ENCODE peak calls at places on chromosomes 3 and 15, in eight cellular contexts. G, W, Q, S, R, E, X and V are unnamed samples.
A peak's percentile ranks its signal among the peaks of the same experiment; 100 is the strongest.

GRCh38 chr3:124516333-124516732 is 213.9 kb upstream of the UMPS start:
- DNase-seq in E (no peak), X (no peak), G (no peak), W (no peak), S (no peak), R (no peak), Q (no peak), V (no peak)

GRCh38 chr15:90456236-90456635 is 68.2 kb downstream of the IQGAP1 start:
- DNase-seq in R (no peak), W (no peak), E (no peak), G (no peak), S (no peak), X (no peak), Q (no peak), V (no peak)

GRCh38 chr3:188267790-188268333 is 113.9 kb downstream of the LPP start:
- DNase-seq in G (no peak), S (no peak), W (no peak), X (no peak), E (no peak), Q (no peak), R (no peak), V (no peak)

GRCh38 chr15:79640206-79640605 is 208.1 kb downstream of the MINAR1 start:
- DNase-seq in Q (peak; percentile 26), E (no peak), W (no peak), S (no peak), G (no peak), X (no peak), R (no peak), V (no peak)

GRCh38 chr3:119349353-119349752 is 55.2 kb downstream of the ARHGAP31 start:
- DNase-seq in Q (no peak), W (no peak), S (peak; percentile 58), E (no peak), X (no peak), R (no peak), G (no peak), V (no peak)

GRCh38 chr15:62758126-62758951 is 284.2 kb upstream of the TPM1 start:
- DNase-seq in W (no peak), Q (no peak), S (no peak), X (peak; percentile 38), G (peak; percentile 37), R (no peak), E (peak; percentile 14), V (no peak)

GRCh38 chr15:36831915-36832310 is 252.5 kb downstream of the CDIN1 start:
- DNase-seq in Q (no peak), G (no peak), R (no peak), S (no peak), E (no peak), W (no peak), X (no peak), V (no peak)

GRCh38 chr3:135020181-135020580 is 225.1 kb downstream of the EPHB1 start:
- DNase-seq in W (no peak), E (no peak), G (no peak), S (no peak), R (no peak), X (no peak), Q (no peak), V (no peak)

GRCh38 chr3:71389911-71390573 is 193.5 kb downstream of the FOXP1 start:
- DNase-seq in R (no peak), E (peak; percentile 67), X (no peak), S (no peak), W (peak; percentile 78), G (peak; percentile 47), Q (no peak), V (peak; percentile 77)

DNA sequence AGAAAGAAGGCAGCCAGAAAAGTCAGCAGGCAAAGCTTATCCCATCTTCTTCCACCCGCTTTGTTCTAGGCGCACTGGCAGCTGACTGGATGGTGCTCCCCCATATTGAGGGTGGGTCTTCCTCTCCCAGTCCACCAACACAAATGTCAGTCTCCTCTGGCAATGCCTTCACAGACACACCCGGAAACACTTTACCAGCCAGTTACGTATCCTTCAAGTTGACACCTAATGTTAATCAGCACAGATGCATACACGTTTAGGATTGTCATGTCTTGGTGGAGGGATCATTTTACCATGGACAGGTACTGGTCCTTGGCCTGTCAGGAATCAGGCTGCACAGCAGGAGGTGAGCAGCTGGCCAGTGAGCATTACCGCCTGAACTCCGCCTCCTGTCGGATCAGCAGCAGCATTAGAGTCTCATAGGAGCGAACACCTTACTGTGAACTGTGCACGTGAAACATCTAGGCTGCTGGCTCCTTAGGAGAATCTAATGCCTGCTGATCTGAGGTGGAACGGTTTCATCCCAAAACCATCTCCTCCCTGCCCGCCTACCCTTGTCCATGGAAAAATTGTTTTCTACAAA is 59.1 kb upstream of the PYDC2 start:
- DNase-seq in Q (no peak), G (no peak), R (no peak), W (peak; percentile 38), E (no peak), X (no peak), S (no peak), V (no peak)
- TF ChIP-seq POLR2AphosphoS5 in Q (no peak), G (no peak), R (peak; percentile 11), W (peak; percentile 50), E (no peak), X (peak; percentile 16), S (no peak), V (no peak)

GRCh38 chr15:98651581-98652220 is 3.4 kb downstream of the IGF1R start:
- DNase-seq in Q (no peak), R (no peak), W (no peak), G (no peak), S (no peak), E (no peak), X (no peak), V (no peak)

GRCh38 chr15:98654790-98655360 is 6.5 kb downstream of the IGF1R start:
- DNase-seq in Q (no peak), G (no peak), R (no peak), S (no peak), X (no peak), E (no peak), W (no peak), V (no peak)

GRCh38 chr15:98655732-98656131 is 7.4 kb downstream of the IGF1R start:
- DNase-seq in R (no peak), Q (no peak), W (no peak), S (no peak), G (no peak), X (no peak), E (no peak), V (no peak)

GRCh38 chr15:98650871-98651481 is 2.6 kb downstream of the IGF1R start:
- DNase-seq in E (peak; percentile 16), W (no peak), Q (no peak), S (no peak), R (no peak), X (no peak), G (peak; percentile 48), V (no peak)

GRCh38 chr15:98653686-98654085 is 5.3 kb downstream of the IGF1R start:
- DNase-seq in S (no peak), G (no peak), R (no peak), Q (no peak), W (no peak), E (no peak), X (no peak), V (no peak)
- H3K27ac ChIP-seq in S (no peak overlapping the region), G (no peak overlapping the region), R (no peak overlapping the region), Q (no peak overlapping the region), W (no peak overlapping the region), E (peak overlapping the region; percentile 11), X (no peak overlapping the region), V (no peak overlapping the region)

DNA sequence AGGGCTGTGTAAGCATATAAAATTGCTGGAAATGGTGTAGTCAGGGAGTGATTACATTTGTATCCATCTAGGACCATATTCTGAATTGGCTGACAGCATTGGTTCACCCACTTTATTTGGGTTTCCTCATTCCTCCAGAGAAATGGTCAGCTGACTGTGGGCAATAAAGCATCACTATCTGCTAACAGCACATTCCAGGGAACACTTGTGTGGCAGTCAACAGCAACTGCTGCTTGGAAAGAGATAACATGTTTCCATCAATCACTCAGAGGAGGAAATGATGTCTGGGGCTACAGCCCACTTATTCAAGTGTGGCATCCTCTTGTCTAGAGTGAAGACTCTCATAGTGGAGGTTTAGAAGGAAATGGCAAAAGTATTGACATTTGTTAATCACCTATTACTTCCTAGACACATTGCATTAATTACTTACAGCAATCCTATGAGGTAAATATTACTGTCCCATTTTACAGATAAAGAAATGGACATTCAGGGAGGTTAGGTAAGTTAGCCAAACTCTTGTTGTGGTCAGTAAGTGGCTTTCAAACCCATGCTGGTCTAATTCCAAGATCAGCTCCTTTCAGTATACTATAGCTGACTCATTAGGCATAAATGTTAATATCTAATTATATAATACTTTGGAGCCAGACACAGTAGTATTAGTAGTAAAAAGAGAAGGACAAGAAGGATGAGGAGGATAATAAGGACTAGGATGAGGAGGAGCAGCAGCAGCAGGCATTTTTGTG is 247.8 kb downstream of the ALCAM start:
- DNase-seq in S (no peak), R (no peak), Q (no peak), W (no peak), E (no peak), G (no peak), X (no peak), V (no peak)
- TF ChIP-seq POLR2AphosphoS5 in S (no peak), R (no peak), Q (no peak), W (no peak), E (no peak), G (no peak), X (no peak), V (no peak)

GRCh38 chr3:58116985-58117384 is 93.8 kb downstream of the DNASE1L3 start:
- DNase-seq in Q (no peak), G (no peak), S (no peak), W (no peak), X (no peak), E (no peak), R (no peak), V (no peak)
- H3K27ac ChIP-seq in Q (no peak overlapping the region), G (peak overlapping the region; percentile 41), S (no peak overlapping the region), W (peak overlapping the region; percentile 81), X (no peak overlapping the region), E (peak overlapping the region; percentile 68), R (peak overlapping the region; percentile 47), V (peak overlapping the region; percentile 53)